ENCODE peak calls at places on chromosomes 5 and 9, in four cellular contexts. One of them, this sample, is unnamed.

GRCh38 chr5:173972844-173973613 is 15.9 kb upstream of the C5orf47 start:
- DNase-seq in ascending aorta: peak; percentile 92
- DNase-seq in astrocyte: peak; percentile 51
- DNase-seq in Peyer's patch: peak; percentile 76
- DNase-seq in this sample: peak; percentile 91

GRCh38 chr5:111922344-111922743 is 165.3 kb upstream of the NREP start:
- DNase-seq in ascending aorta: no peak
- DNase-seq in astrocyte: no peak
- DNase-seq in Peyer's patch: no peak
- DNase-seq in this sample: no peak

GRCh38 chr5:64680289-64680688 is 10.0 kb upstream of the SHISAL2B start:
- DNase-seq in ascending aorta: no peak
- DNase-seq in astrocyte: no peak
- DNase-seq in Peyer's patch: no peak
- DNase-seq in this sample: no peak

GRCh38 chr5:66757219-66757833 is 161.1 kb downstream of the MAST4 start:
- DNase-seq in ascending aorta: no peak
- DNase-seq in astrocyte: peak; percentile 36
- DNase-seq in Peyer's patch: peak; percentile 44
- DNase-seq in this sample: no peak

GRCh38 chr9:89436963-89437625 is 60.8 kb downstream of the SEMA4D start:
- DNase-seq in ascending aorta: peak; percentile 68
- DNase-seq in astrocyte: no peak
- DNase-seq in Peyer's patch: peak; percentile 83
- DNase-seq in this sample: no peak

GRCh38 chr9:128470560-128470959 is 14.8 kb downstream of the ODF2 start:
- DNase-seq in ascending aorta: no peak
- DNase-seq in astrocyte: peak; percentile 38
- DNase-seq in Peyer's patch: no peak
- DNase-seq in this sample: no peak

GRCh38 chr9:114216081-114216480 is 60.7 kb downstream of the COL27A1 start:
- DNase-seq in ascending aorta: peak; percentile 87
- DNase-seq in astrocyte: peak; percentile 17
- DNase-seq in Peyer's patch: no peak
- DNase-seq in this sample: peak; percentile 92

GRCh38 chr5:139968547-139969261 is 74.4 kb downstream of the NRG2 start:
- DNase-seq in ascending aorta: peak; percentile 90
- DNase-seq in astrocyte: peak; percentile 37
- DNase-seq in Peyer's patch: peak; percentile 82
- DNase-seq in this sample: peak; percentile 95

GRCh38 chr9:98811051-98811650 is 3.7 kb downstream of the GALNT12 start:
- DNase-seq in ascending aorta: no peak
- DNase-seq in astrocyte: peak; percentile 95
- DNase-seq in Peyer's patch: no peak
- DNase-seq in this sample: no peak

GRCh38 chr5:37841223-37841622 is 1.4 kb upstream of the GDNF start:
- DNase-seq in ascending aorta: no peak
- DNase-seq in astrocyte: peak; percentile 49
- DNase-seq in Peyer's patch: no peak
- DNase-seq in this sample: no peak

GRCh38 chr9:103802068-103802467 is 292.0 kb upstream of the SMC2 start:
- DNase-seq in ascending aorta: no peak
- DNase-seq in astrocyte: peak; percentile 2
- DNase-seq in Peyer's patch: no peak
- DNase-seq in this sample: no peak

GRCh38 chr9:91948423-91949292 is 1.4 kb downstream of the ROR2 start:
- DNase-seq in ascending aorta: peak; percentile 64
- DNase-seq in astrocyte: peak; percentile 22
- DNase-seq in Peyer's patch: no peak
- DNase-seq in this sample: peak; percentile 87

GRCh38 chr9:124392855-124393460 is 22.3 kb downstream of the PSMB7 start:
- DNase-seq in ascending aorta: no peak
- DNase-seq in astrocyte: peak; percentile 95
- DNase-seq in Peyer's patch: no peak
- DNase-seq in this sample: no peak
- TF ChIP-seq CTCF in ascending aorta: no peak
- TF ChIP-seq CTCF in astrocyte: peak; percentile 58
- TF ChIP-seq CTCF in Peyer's patch: no peak
- TF ChIP-seq CTCF in this sample: peak; percentile 48

GRCh38 chr9:116493183-116493582 is 193.9 kb upstream of the TRIM32 start:
- DNase-seq in ascending aorta: no peak
- DNase-seq in astrocyte: no peak
- DNase-seq in Peyer's patch: no peak
- DNase-seq in this sample: no peak

GRCh38 chr9:116497081-116497480 is 190.0 kb upstream of the TRIM32 start:
- DNase-seq in ascending aorta: no peak
- DNase-seq in astrocyte: no peak
- DNase-seq in Peyer's patch: no peak
- DNase-seq in this sample: no peak

GRCh38 chr9:116495725-116496124 is 191.4 kb upstream of the TRIM32 start:
- DNase-seq in ascending aorta: no peak
- DNase-seq in astrocyte: no peak
- DNase-seq in Peyer's patch: no peak
- DNase-seq in this sample: no peak

GRCh38 chr9:116496167-116496566 is 190.9 kb upstream of the TRIM32 start:
- DNase-seq in ascending aorta: no peak
- DNase-seq in astrocyte: no peak
- DNase-seq in Peyer's patch: no peak
- DNase-seq in this sample: no peak

GRCh38 chr9:116494815-116495634 is 192.1 kb upstream of the TRIM32 start:
- DNase-seq in ascending aorta: no peak
- DNase-seq in astrocyte: no peak
- DNase-seq in Peyer's patch: no peak
- DNase-seq in this sample: no peak
- TF ChIP-seq CTCF in ascending aorta: peak; percentile 41
- TF ChIP-seq CTCF in astrocyte: peak; percentile 33
- TF ChIP-seq CTCF in Peyer's patch: peak; percentile 70
- TF ChIP-seq CTCF in this sample: peak; percentile 57

DNA sequence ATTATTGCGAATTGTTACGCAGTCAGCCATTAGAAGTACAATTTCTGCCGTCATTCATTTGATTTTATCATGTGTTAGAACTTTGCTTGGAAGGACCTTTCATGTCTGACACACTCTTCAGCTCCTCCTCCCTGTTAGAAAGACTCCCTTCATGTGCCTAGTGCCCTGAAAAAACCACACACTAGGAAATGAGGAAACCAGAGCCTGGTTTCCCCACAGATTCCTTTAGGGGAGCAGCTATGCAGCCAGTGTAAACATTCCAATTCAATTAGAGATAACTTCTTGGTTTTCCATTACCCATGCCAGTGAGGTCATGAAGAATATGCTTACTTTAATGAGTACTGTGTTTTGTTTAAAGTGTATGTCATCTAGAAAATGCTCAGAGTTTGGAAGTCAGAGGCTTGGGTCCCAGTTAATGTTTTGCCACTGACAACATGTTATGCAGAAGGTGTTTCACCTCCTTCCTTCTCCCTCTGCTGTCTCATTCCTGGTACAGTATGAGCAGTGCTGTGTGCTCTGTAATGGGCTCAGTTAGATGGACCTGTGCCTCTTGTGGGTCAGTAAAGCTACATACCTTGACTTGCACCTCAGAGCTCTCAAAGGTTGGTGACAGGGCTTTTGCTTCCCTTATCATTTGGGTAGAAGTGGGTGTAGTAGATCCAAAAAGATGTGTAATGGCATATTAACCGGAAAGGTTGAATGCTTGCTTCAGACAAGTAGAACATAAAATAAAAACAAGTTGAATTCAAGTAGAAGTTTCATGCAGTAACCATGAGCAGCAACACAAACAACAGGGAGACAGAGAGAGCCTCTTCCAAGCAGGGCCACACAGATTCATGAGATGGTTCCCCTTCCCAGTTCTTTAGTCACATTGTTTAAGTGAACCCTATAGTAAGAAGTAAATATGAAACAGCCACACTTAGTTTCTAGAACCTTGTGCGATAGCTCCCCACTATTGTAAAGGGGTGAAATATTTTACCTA is 52.6 kb upstream of the TNFAIP8 start:
- DNase-seq in ascending aorta: peak; percentile 80
- DNase-seq in astrocyte: peak; percentile 99
- DNase-seq in Peyer's patch: no peak
- DNase-seq in this sample: no peak
- TF ChIP-seq CTCF in ascending aorta: no peak
- TF ChIP-seq CTCF in astrocyte: peak; percentile 2
- TF ChIP-seq CTCF in Peyer's patch: no peak
- TF ChIP-seq CTCF in this sample: peak; percentile 25

DNA sequence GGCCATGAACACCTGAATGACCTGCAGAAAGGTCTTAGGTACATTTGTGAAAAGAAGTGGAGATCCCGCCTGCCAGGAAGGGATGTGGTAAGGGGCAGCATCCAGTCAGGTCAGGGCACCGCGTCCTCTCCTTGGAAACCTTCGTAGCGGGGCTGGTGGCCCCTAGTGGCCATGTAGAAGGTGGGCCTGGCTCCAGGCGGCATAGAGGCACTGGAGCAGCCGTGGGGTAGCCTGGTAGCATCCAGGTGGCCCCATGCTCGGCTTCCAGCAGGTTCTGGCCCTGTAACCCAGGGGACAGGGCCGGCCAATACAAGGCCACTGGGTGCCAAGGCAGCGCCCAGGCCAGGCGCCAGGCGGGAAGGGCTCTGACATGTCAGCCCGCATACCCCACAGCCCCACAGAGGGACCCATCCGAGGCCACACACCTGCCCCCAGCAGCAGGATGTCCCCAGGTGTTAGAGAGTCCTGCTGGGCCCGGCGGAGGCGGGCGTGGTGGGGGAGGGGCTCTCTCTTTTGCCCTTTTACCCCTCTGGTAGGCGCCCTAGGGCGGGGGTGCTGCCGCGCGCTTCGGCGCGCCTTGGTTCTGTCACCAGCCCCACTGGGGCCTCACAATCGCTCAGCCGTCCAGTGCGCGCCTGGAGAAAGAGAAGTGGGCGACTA is 58.3 kb upstream of the SPATA31E1 start:
- DNase-seq in ascending aorta: no peak
- DNase-seq in astrocyte: no peak
- DNase-seq in Peyer's patch: no peak
- DNase-seq in this sample: peak; percentile 82
- TF ChIP-seq CTCF in ascending aorta: no peak
- TF ChIP-seq CTCF in astrocyte: no peak
- TF ChIP-seq CTCF in Peyer's patch: no peak
- TF ChIP-seq CTCF in this sample: no peak

GRCh38 chr5:92687793-92688467 is 893.1 kb downstream of the NR2F1-AS1 start:
- DNase-seq in ascending aorta: no peak
- DNase-seq in astrocyte: peak; percentile 56
- DNase-seq in Peyer's patch: no peak
- DNase-seq in this sample: no peak
- TF ChIP-seq CTCF in ascending aorta: no peak
- TF ChIP-seq CTCF in astrocyte: peak; percentile 48
- TF ChIP-seq CTCF in Peyer's patch: no peak
- TF ChIP-seq CTCF in this sample: peak; percentile 74